ENCODE peak calls at places on chromosomes 13 and 19, in six cellular contexts. One of them, this sample, is unnamed.

GRCh38 chr19:47663435-47663910 is 49.7 kb upstream of the EHD2 start:
- DNase-seq in NCI-H1417 treated with DMSO at 0.1 percent for 48 hours: no peak
- DNase-seq in renal cortical epithelial cell: peak; percentile 91
- DNase-seq in DMS153: no peak
- DNase-seq in activated naive CD4-positive, alpha-beta T cell treated with anti-CD3 and anti-CD28 coated beads, Interleukin-2, amount 50 U/mL, for 72 hours: no peak
- DNase-seq in heart left ventricle: no peak
- DNase-seq in this sample: no peak

GRCh38 chr13:50650936-50651638 is 192.4 kb downstream of the DLEU7 start:
- DNase-seq in renal cortical epithelial cell: peak; percentile 9
- DNase-seq in DMS153: peak; percentile 20
- DNase-seq in activated naive CD4-positive, alpha-beta T cell treated with anti-CD3 and anti-CD28 coated beads, Interleukin-2, amount 50 U/mL, for 72 hours: no peak
- DNase-seq in heart left ventricle: no peak
- DNase-seq in NCI-H1417 treated with DMSO at 0.1 percent for 48 hours: no peak
- DNase-seq in this sample: no peak

GRCh38 chr19:50191270-50191669 is 12.2 kb upstream of the MYH14 start:
- DNase-seq in renal cortical epithelial cell: peak; percentile 15
- DNase-seq in DMS153: peak; percentile 30
- DNase-seq in heart left ventricle: no peak
- DNase-seq in activated naive CD4-positive, alpha-beta T cell treated with anti-CD3 and anti-CD28 coated beads, Interleukin-2, amount 50 U/mL, for 72 hours: no peak
- DNase-seq in NCI-H1417 treated with DMSO at 0.1 percent for 48 hours: no peak
- DNase-seq in this sample: no peak

GRCh38 chr13:35524192-35524591 is 47.7 kb upstream of the MAB21L1 start:
- DNase-seq in activated naive CD4-positive, alpha-beta T cell treated with anti-CD3 and anti-CD28 coated beads, Interleukin-2, amount 50 U/mL, for 72 hours: no peak
- DNase-seq in NCI-H1417 treated with DMSO at 0.1 percent for 48 hours: no peak
- DNase-seq in heart left ventricle: no peak
- DNase-seq in DMS153: no peak
- DNase-seq in renal cortical epithelial cell: no peak
- DNase-seq in this sample: no peak

GRCh38 chr19:47713046-47714021 is at the start of gene EHD2:
- DNase-seq in DMS153: no peak
- DNase-seq in heart left ventricle: peak; percentile 81
- DNase-seq in NCI-H1417 treated with DMSO at 0.1 percent for 48 hours: no peak
- DNase-seq in renal cortical epithelial cell: no peak
- DNase-seq in activated naive CD4-positive, alpha-beta T cell treated with anti-CD3 and anti-CD28 coated beads, Interleukin-2, amount 50 U/mL, for 72 hours: peak; percentile 70
- DNase-seq in this sample: no peak

GRCh38 chr19:29694669-29695627 is 20.1 kb downstream of the C19orf12 start:
- DNase-seq in activated naive CD4-positive, alpha-beta T cell treated with anti-CD3 and anti-CD28 coated beads, Interleukin-2, amount 50 U/mL, for 72 hours: peak; percentile 82
- DNase-seq in renal cortical epithelial cell: peak; percentile 30
- DNase-seq in NCI-H1417 treated with DMSO at 0.1 percent for 48 hours: no peak
- DNase-seq in DMS153: peak; percentile 56
- DNase-seq in heart left ventricle: peak; percentile 72
- DNase-seq in this sample: peak; percentile 90

GRCh38 chr19:35718345-35719041 is 690 bp downstream of the KMT2B start:
- DNase-seq in heart left ventricle: no peak
- DNase-seq in activated naive CD4-positive, alpha-beta T cell treated with anti-CD3 and anti-CD28 coated beads, Interleukin-2, amount 50 U/mL, for 72 hours: peak; percentile 52
- DNase-seq in NCI-H1417 treated with DMSO at 0.1 percent for 48 hours: no peak
- DNase-seq in renal cortical epithelial cell: no peak
- DNase-seq in DMS153: no peak
- DNase-seq in this sample: no peak

GRCh38 chr19:2627855-2628254 is 74.6 kb downstream of the GNG7 start:
- DNase-seq in DMS153: no peak
- DNase-seq in renal cortical epithelial cell: peak; percentile 37
- DNase-seq in activated naive CD4-positive, alpha-beta T cell treated with anti-CD3 and anti-CD28 coated beads, Interleukin-2, amount 50 U/mL, for 72 hours: no peak
- DNase-seq in heart left ventricle: no peak
- DNase-seq in NCI-H1417 treated with DMSO at 0.1 percent for 48 hours: no peak
- DNase-seq in this sample: peak; percentile 40

GRCh38 chr19:20182232-20182785 is 15.3 kb downstream of the ZNF486 start:
- DNase-seq in NCI-H1417 treated with DMSO at 0.1 percent for 48 hours: peak; percentile 61
- DNase-seq in renal cortical epithelial cell: peak; percentile 39
- DNase-seq in heart left ventricle: no peak
- DNase-seq in DMS153: no peak
- DNase-seq in activated naive CD4-positive, alpha-beta T cell treated with anti-CD3 and anti-CD28 coated beads, Interleukin-2, amount 50 U/mL, for 72 hours: no peak
- DNase-seq in this sample: peak; percentile 86

GRCh38 chr19:38266981-38267597 is 2.7 kb downstream of the SPINT2 start:
- DNase-seq in activated naive CD4-positive, alpha-beta T cell treated with anti-CD3 and anti-CD28 coated beads, Interleukin-2, amount 50 U/mL, for 72 hours: no peak
- DNase-seq in NCI-H1417 treated with DMSO at 0.1 percent for 48 hours: no peak
- DNase-seq in heart left ventricle: no peak
- DNase-seq in DMS153: no peak
- DNase-seq in renal cortical epithelial cell: peak; percentile 82
- DNase-seq in this sample: peak; percentile 17

GRCh38 chr13:86813198-86813597 is 858.0 kb upstream of the SLITRK5 start:
- DNase-seq in activated naive CD4-positive, alpha-beta T cell treated with anti-CD3 and anti-CD28 coated beads, Interleukin-2, amount 50 U/mL, for 72 hours: no peak
- DNase-seq in renal cortical epithelial cell: no peak
- DNase-seq in DMS153: no peak
- DNase-seq in NCI-H1417 treated with DMSO at 0.1 percent for 48 hours: no peak
- DNase-seq in heart left ventricle: no peak
- DNase-seq in this sample: no peak

GRCh38 chr13:23828866-23829265 is 60.3 kb downstream of the MIPEP start:
- DNase-seq in DMS153: no peak
- DNase-seq in heart left ventricle: no peak
- DNase-seq in NCI-H1417 treated with DMSO at 0.1 percent for 48 hours: no peak
- DNase-seq in activated naive CD4-positive, alpha-beta T cell treated with anti-CD3 and anti-CD28 coated beads, Interleukin-2, amount 50 U/mL, for 72 hours: no peak
- DNase-seq in renal cortical epithelial cell: peak; percentile 45
- DNase-seq in this sample: no peak

GRCh38 chr13:113637262-113638160 is 20.5 kb downstream of the ATP4B start:
- DNase-seq in DMS153: no peak
- DNase-seq in renal cortical epithelial cell: no peak
- DNase-seq in activated naive CD4-positive, alpha-beta T cell treated with anti-CD3 and anti-CD28 coated beads, Interleukin-2, amount 50 U/mL, for 72 hours: no peak
- DNase-seq in NCI-H1417 treated with DMSO at 0.1 percent for 48 hours: no peak
- DNase-seq in heart left ventricle: peak; percentile 2
- DNase-seq in this sample: no peak

GRCh38 chr19:45929247-45929646 is 14.7 kb upstream of the NANOS2 start:
- DNase-seq in activated naive CD4-positive, alpha-beta T cell treated with anti-CD3 and anti-CD28 coated beads, Interleukin-2, amount 50 U/mL, for 72 hours: no peak
- DNase-seq in DMS153: no peak
- DNase-seq in heart left ventricle: no peak
- DNase-seq in NCI-H1417 treated with DMSO at 0.1 percent for 48 hours: no peak
- DNase-seq in renal cortical epithelial cell: no peak
- DNase-seq in this sample: no peak

GRCh38 chr13:100106005-100106404 is 17.1 kb downstream of the PCCA start:
- DNase-seq in activated naive CD4-positive, alpha-beta T cell treated with anti-CD3 and anti-CD28 coated beads, Interleukin-2, amount 50 U/mL, for 72 hours: no peak
- DNase-seq in DMS153: no peak
- DNase-seq in heart left ventricle: no peak
- DNase-seq in renal cortical epithelial cell: peak; percentile 72
- DNase-seq in NCI-H1417 treated with DMSO at 0.1 percent for 48 hours: no peak
- DNase-seq in this sample: no peak

GRCh38 chr19:41870401-41870873 is 6.6 kb upstream of the CD79A start:
- DNase-seq in NCI-H1417 treated with DMSO at 0.1 percent for 48 hours: no peak
- DNase-seq in DMS153: no peak
- DNase-seq in activated naive CD4-positive, alpha-beta T cell treated with anti-CD3 and anti-CD28 coated beads, Interleukin-2, amount 50 U/mL, for 72 hours: no peak
- DNase-seq in heart left ventricle: no peak
- DNase-seq in renal cortical epithelial cell: peak; percentile 46
- DNase-seq in this sample: no peak

GRCh38 chr13:90416938-90417337 is 930.5 kb upstream of the MIR17HG start:
- DNase-seq in renal cortical epithelial cell: no peak
- DNase-seq in activated naive CD4-positive, alpha-beta T cell treated with anti-CD3 and anti-CD28 coated beads, Interleukin-2, amount 50 U/mL, for 72 hours: no peak
- DNase-seq in heart left ventricle: no peak
- DNase-seq in NCI-H1417 treated with DMSO at 0.1 percent for 48 hours: no peak
- DNase-seq in DMS153: no peak
- DNase-seq in this sample: no peak

GRCh38 chr19:54518844-54519243 is 16.2 kb downstream of the LAIR2 start:
- DNase-seq in renal cortical epithelial cell: no peak
- DNase-seq in heart left ventricle: peak; percentile 11
- DNase-seq in NCI-H1417 treated with DMSO at 0.1 percent for 48 hours: no peak
- DNase-seq in activated naive CD4-positive, alpha-beta T cell treated with anti-CD3 and anti-CD28 coated beads, Interleukin-2, amount 50 U/mL, for 72 hours: peak; percentile 46
- DNase-seq in DMS153: peak; percentile 92
- DNase-seq in this sample: peak; percentile 77

GRCh38 chr13:53873558-53873957 is 844.9 kb downstream of the OLFM4 start:
- DNase-seq in renal cortical epithelial cell: no peak
- DNase-seq in activated naive CD4-positive, alpha-beta T cell treated with anti-CD3 and anti-CD28 coated beads, Interleukin-2, amount 50 U/mL, for 72 hours: no peak
- DNase-seq in DMS153: peak; percentile 96
- DNase-seq in heart left ventricle: no peak
- DNase-seq in NCI-H1417 treated with DMSO at 0.1 percent for 48 hours: peak; percentile 99
- DNase-seq in this sample: peak; percentile 71

GRCh38 chr13:50686547-50686946 is 156.9 kb downstream of the DLEU7 start:
- DNase-seq in DMS153: no peak
- DNase-seq in heart left ventricle: no peak
- DNase-seq in renal cortical epithelial cell: no peak
- DNase-seq in activated naive CD4-positive, alpha-beta T cell treated with anti-CD3 and anti-CD28 coated beads, Interleukin-2, amount 50 U/mL, for 72 hours: no peak
- DNase-seq in NCI-H1417 treated with DMSO at 0.1 percent for 48 hours: no peak
- DNase-seq in this sample: no peak

GRCh38 chr19:2578391-2578826 is 102.5 kb downstream of the GADD45B start:
- DNase-seq in heart left ventricle: no peak
- DNase-seq in NCI-H1417 treated with DMSO at 0.1 percent for 48 hours: no peak
- DNase-seq in activated naive CD4-positive, alpha-beta T cell treated with anti-CD3 and anti-CD28 coated beads, Interleukin-2, amount 50 U/mL, for 72 hours: no peak
- DNase-seq in renal cortical epithelial cell: peak; percentile 57
- DNase-seq in DMS153: no peak
- DNase-seq in this sample: no peak

GRCh38 chr13:114071991-114072390 is 60.4 kb downstream of the RASA3 start:
- DNase-seq in NCI-H1417 treated with DMSO at 0.1 percent for 48 hours: no peak
- DNase-seq in DMS153: no peak
- DNase-seq in heart left ventricle: no peak
- DNase-seq in renal cortical epithelial cell: no peak
- DNase-seq in activated naive CD4-positive, alpha-beta T cell treated with anti-CD3 and anti-CD28 coated beads, Interleukin-2, amount 50 U/mL, for 72 hours: no peak
- DNase-seq in this sample: no peak

GRCh38 chr13:114025432-114026127 is 51.7 kb upstream of the C13orf46 start:
- DNase-seq in NCI-H1417 treated with DMSO at 0.1 percent for 48 hours: no peak
- DNase-seq in activated naive CD4-positive, alpha-beta T cell treated with anti-CD3 and anti-CD28 coated beads, Interleukin-2, amount 50 U/mL, for 72 hours: no peak
- DNase-seq in heart left ventricle: no peak
- DNase-seq in DMS153: no peak
- DNase-seq in renal cortical epithelial cell: no peak
- DNase-seq in this sample: no peak

GRCh38 chr13:98022210-98022609 is 68.7 kb downstream of the IPO5 start:
- DNase-seq in heart left ventricle: peak; percentile 35
- DNase-seq in renal cortical epithelial cell: peak; percentile 56
- DNase-seq in activated naive CD4-positive, alpha-beta T cell treated with anti-CD3 and anti-CD28 coated beads, Interleukin-2, amount 50 U/mL, for 72 hours: no peak
- DNase-seq in DMS153: peak; percentile 11
- DNase-seq in NCI-H1417 treated with DMSO at 0.1 percent for 48 hours: no peak
- DNase-seq in this sample: peak; percentile 41

GRCh38 chr13:49836516-49836915 is 44.0 kb upstream of the KPNA3 start:
- DNase-seq in DMS153: no peak
- DNase-seq in renal cortical epithelial cell: peak; percentile 43
- DNase-seq in heart left ventricle: no peak
- DNase-seq in activated naive CD4-positive, alpha-beta T cell treated with anti-CD3 and anti-CD28 coated beads, Interleukin-2, amount 50 U/mL, for 72 hours: no peak
- DNase-seq in NCI-H1417 treated with DMSO at 0.1 percent for 48 hours: peak; percentile 3
- DNase-seq in this sample: no peak

GRCh38 chr13:109734002-109734785 is 52.2 kb downstream of the IRS2 start:
- DNase-seq in NCI-H1417 treated with DMSO at 0.1 percent for 48 hours: no peak
- DNase-seq in heart left ventricle: no peak
- DNase-seq in renal cortical epithelial cell: no peak
- DNase-seq in activated naive CD4-positive, alpha-beta T cell treated with anti-CD3 and anti-CD28 coated beads, Interleukin-2, amount 50 U/mL, for 72 hours: no peak
- DNase-seq in DMS153: no peak
- DNase-seq in this sample: no peak

GRCh38 chr19:32924200-32924599 is 47.6 kb downstream of the CEP89 start:
- DNase-seq in activated naive CD4-positive, alpha-beta T cell treated with anti-CD3 and anti-CD28 coated beads, Interleukin-2, amount 50 U/mL, for 72 hours: no peak
- DNase-seq in heart left ventricle: no peak
- DNase-seq in NCI-H1417 treated with DMSO at 0.1 percent for 48 hours: no peak
- DNase-seq in renal cortical epithelial cell: no peak
- DNase-seq in DMS153: peak; percentile 35
- DNase-seq in this sample: peak; percentile 72

GRCh38 chr19:5838437-5839311 is 828 bp downstream of the FUT6 start:
- DNase-seq in renal cortical epithelial cell: no peak
- DNase-seq in NCI-H1417 treated with DMSO at 0.1 percent for 48 hours: no peak
- DNase-seq in heart left ventricle: no peak
- DNase-seq in activated naive CD4-positive, alpha-beta T cell treated with anti-CD3 and anti-CD28 coated beads, Interleukin-2, amount 50 U/mL, for 72 hours: no peak
- DNase-seq in DMS153: no peak
- DNase-seq in this sample: no peak

GRCh38 chr13:20798027-20798426 is 24.3 kb upstream of the EEF1AKMT1 start:
- DNase-seq in heart left ventricle: no peak
- DNase-seq in renal cortical epithelial cell: no peak
- DNase-seq in NCI-H1417 treated with DMSO at 0.1 percent for 48 hours: no peak
- DNase-seq in DMS153: no peak
- DNase-seq in activated naive CD4-positive, alpha-beta T cell treated with anti-CD3 and anti-CD28 coated beads, Interleukin-2, amount 50 U/mL, for 72 hours: no peak
- DNase-seq in this sample: no peak

GRCh38 chr19:32349724-32350475 is 4.5 kb downstream of the ZNF507 start:
- DNase-seq in renal cortical epithelial cell: peak; percentile 23
- DNase-seq in NCI-H1417 treated with DMSO at 0.1 percent for 48 hours: no peak
- DNase-seq in DMS153: no peak
- DNase-seq in activated naive CD4-positive, alpha-beta T cell treated with anti-CD3 and anti-CD28 coated beads, Interleukin-2, amount 50 U/mL, for 72 hours: no peak
- DNase-seq in heart left ventricle: no peak
- DNase-seq in this sample: no peak

GRCh38 chr19:21317821-21318220 is 11.4 kb downstream of the ZNF708 start:
- DNase-seq in renal cortical epithelial cell: no peak
- DNase-seq in activated naive CD4-positive, alpha-beta T cell treated with anti-CD3 and anti-CD28 coated beads, Interleukin-2, amount 50 U/mL, for 72 hours: no peak
- DNase-seq in NCI-H1417 treated with DMSO at 0.1 percent for 48 hours: no peak
- DNase-seq in heart left ventricle: no peak
- DNase-seq in DMS153: no peak
- DNase-seq in this sample: peak; percentile 10

GRCh38 chr19:16206637-16207036 is 8.9 kb downstream of the AP1M1 start:
- DNase-seq in heart left ventricle: no peak
- DNase-seq in DMS153: no peak
- DNase-seq in renal cortical epithelial cell: no peak
- DNase-seq in NCI-H1417 treated with DMSO at 0.1 percent for 48 hours: no peak
- DNase-seq in activated naive CD4-positive, alpha-beta T cell treated with anti-CD3 and anti-CD28 coated beads, Interleukin-2, amount 50 U/mL, for 72 hours: no peak
- DNase-seq in this sample: no peak

GRCh38 chr13:103794526-103794925 is 728.3 kb upstream of the SLC10A2 start:
- DNase-seq in renal cortical epithelial cell: no peak
- DNase-seq in heart left ventricle: no peak
- DNase-seq in activated naive CD4-positive, alpha-beta T cell treated with anti-CD3 and anti-CD28 coated beads, Interleukin-2, amount 50 U/mL, for 72 hours: no peak
- DNase-seq in NCI-H1417 treated with DMSO at 0.1 percent for 48 hours: no peak
- DNase-seq in DMS153: no peak
- DNase-seq in this sample: no peak

GRCh38 chr19:13633109-13633508 is 126.8 kb upstream of the CACNA1A start:
- DNase-seq in heart left ventricle: no peak
- DNase-seq in activated naive CD4-positive, alpha-beta T cell treated with anti-CD3 and anti-CD28 coated beads, Interleukin-2, amount 50 U/mL, for 72 hours: no peak
- DNase-seq in renal cortical epithelial cell: peak; percentile 63
- DNase-seq in DMS153: peak; percentile 99
- DNase-seq in NCI-H1417 treated with DMSO at 0.1 percent for 48 hours: peak; percentile 98
- DNase-seq in this sample: peak; percentile 96

GRCh38 chr13:60001892-60002291 is 161.8 kb downstream of the DIAPH3 start:
- DNase-seq in heart left ventricle: no peak
- DNase-seq in renal cortical epithelial cell: peak; percentile 43
- DNase-seq in activated naive CD4-positive, alpha-beta T cell treated with anti-CD3 and anti-CD28 coated beads, Interleukin-2, amount 50 U/mL, for 72 hours: no peak
- DNase-seq in DMS153: no peak
- DNase-seq in NCI-H1417 treated with DMSO at 0.1 percent for 48 hours: no peak
- DNase-seq in this sample: no peak